ENCODE peak calls at places on chromosomes 16 and 17, in four cellular contexts. E is GM12878, O is IMR-90, L is K562. S is an unnamed sample.

GRCh38 chr17:64077409-64077808 is 52.5 kb downstream of the ERN1 start:
- DNase-seq in E (no peak), O (peak; percentile 41), L (no peak), S (no peak)

GRCh38 chr17:39920218-39921210 is 2.1 kb upstream of the GSDMB start:
- DNase-seq in E (no peak), O (no peak), L (no peak), S (no peak)

GRCh38 chr16:11964761-11965539 is at the start of gene TNFRSF17:
- DNase-seq in E (peak; percentile 94), O (peak; percentile 37), L (no peak), S (no peak)

GRCh38 chr16:57469917-57470470 is 7.5 kb downstream of the POLR2C start:
- DNase-seq in E (no peak), O (no peak), L (no peak), S (no peak)

GRCh38 chr16:28130099-28131088 is 66.9 kb upstream of the GSG1L start:
- DNase-seq in E (no peak), O (no peak), L (no peak), S (no peak)

GRCh38 chr17:36869856-36870617 is 67.2 kb upstream of the LHX1 start:
- DNase-seq in E (no peak), O (peak; percentile 17), L (peak; percentile 70), S (no peak)

GRCh38 chr17:59361386-59361785 is 29.9 kb downstream of the YPEL2 start:
- DNase-seq in E (no peak), O (peak; percentile 81), L (no peak), S (peak; percentile 31)

GRCh38 chr16:48217708-48218107 is 26.4 kb upstream of the LONP2 start:
- DNase-seq in E (no peak), O (no peak), L (no peak), S (no peak)

GRCh38 chr17:39794249-39794970 is 56.7 kb downstream of the GRB7 start:
- DNase-seq in E (peak; percentile 95), O (no peak), L (no peak), S (no peak)

GRCh38 chr17:18246880-18247612 is 11.5 kb downstream of the FLII start:
- DNase-seq in E (no peak), O (peak; percentile 8), L (peak; percentile 90), S (peak; percentile 57)

GRCh38 chr17:45221081-45221996 is at the start of gene FMNL1:
- DNase-seq in E (no peak), O (no peak), L (peak; percentile 65), S (no peak)

GRCh38 chr17:70891301-70891700 is 722.0 kb downstream of the KCNJ2 start:
- DNase-seq in E (no peak), O (no peak), L (no peak), S (no peak)

GRCh38 chr16:66750279-66751134 is 902 bp downstream of the DYNC1LI2 start:
- DNase-seq in E (no peak), O (no peak), L (no peak), S (no peak)

GRCh38 chr16:8486985-8487384 is 103.3 kb downstream of the TMEM114 start:
- DNase-seq in E (no peak), O (no peak), L (no peak), S (no peak)

GRCh38 chr17:28612936-28613872 is 781 bp downstream of the RSKR start:
- DNase-seq in E (no peak), O (peak; percentile 22), L (peak; percentile 58), S (peak; percentile 43)

GRCh38 chr17:82965371-82965770 is 114.0 kb upstream of the METRNL start:
- DNase-seq in E (no peak), O (no peak), L (no peak), S (no peak)

GRCh38 chr17:44384823-44385286 is 4.6 kb downstream of the ITGA2B start:
- DNase-seq in E (no peak), O (no peak), L (no peak), S (no peak)

GRCh38 chr16:81837312-81837748 is 58.2 kb downstream of the PLCG2 start:
- DNase-seq in E (no peak), O (no peak), L (no peak), S (no peak)

GRCh38 chr17:40541873-40542561 is 23.3 kb downstream of the CCR7 start:
- DNase-seq in E (no peak), O (no peak), L (no peak), S (peak; percentile 50)

GRCh38 chr17:38861399-38861843 is 7.9 kb upstream of the RPL23 start:
- DNase-seq in E (no peak), O (no peak), L (no peak), S (no peak)

GRCh38 chr16:70433456-70434103 is 5.3 kb downstream of the ST3GAL2 start:
- DNase-seq in E (no peak), O (peak; percentile 87), L (peak; percentile 13), S (peak; percentile 89)

GRCh38 chr16:2874584-2875362 is 8.2 kb upstream of the FLYWCH2 start:
- DNase-seq in E (peak; percentile 3), O (peak; percentile 61), L (peak; percentile 85), S (peak; percentile 63)

GRCh38 chr16:56793504-56793903 is 63.6 kb downstream of the NUP93 start:
- DNase-seq in E (no peak), O (peak; percentile 51), L (no peak), S (peak; percentile 60)

GRCh38 chr17:7440113-7440822 is 956 bp downstream of the FGF11 start:
- DNase-seq in E (no peak), O (no peak), L (peak; percentile 28), S (peak; percentile 26)

GRCh38 chr17:58328195-58329034 is at the start of gene TSPOAP1:
- DNase-seq in E (peak; percentile 95), O (no peak), L (peak; percentile 78), S (no peak)

GRCh38 chr17:78748730-78749317 is 33.2 kb downstream of the CYTH1 start:
- DNase-seq in E (peak; percentile 74), O (peak; percentile 24), L (no peak), S (peak; percentile 10)

GRCh38 chr17:61399131-61400057 is at the start of gene TBX2:
- DNase-seq in E (no peak), O (peak; percentile 96), L (no peak), S (no peak)
- TF ChIP-seq FOS in E (no peak), O (no peak), L (no peak), S (no peak)

GRCh38 chr17:49557204-49558024 is 18.3 kb upstream of the NXPH3 start:
- DNase-seq in E (no peak), O (peak; percentile 46), L (peak; percentile 53), S (peak; percentile 50)

GRCh38 chr17:49556183-49556943 is 19.3 kb upstream of the NXPH3 start:
- DNase-seq in E (no peak), O (peak; percentile 49), L (peak; percentile 91), S (peak; percentile 66)

GRCh38 chr17:49553676-49554335 is 21.9 kb upstream of the NXPH3 start:
- DNase-seq in E (no peak), O (no peak), L (no peak), S (no peak)

GRCh38 chr17:49555495-49556018 is 20.1 kb upstream of the NXPH3 start:
- DNase-seq in E (no peak), O (no peak), L (no peak), S (no peak)

DNA sequence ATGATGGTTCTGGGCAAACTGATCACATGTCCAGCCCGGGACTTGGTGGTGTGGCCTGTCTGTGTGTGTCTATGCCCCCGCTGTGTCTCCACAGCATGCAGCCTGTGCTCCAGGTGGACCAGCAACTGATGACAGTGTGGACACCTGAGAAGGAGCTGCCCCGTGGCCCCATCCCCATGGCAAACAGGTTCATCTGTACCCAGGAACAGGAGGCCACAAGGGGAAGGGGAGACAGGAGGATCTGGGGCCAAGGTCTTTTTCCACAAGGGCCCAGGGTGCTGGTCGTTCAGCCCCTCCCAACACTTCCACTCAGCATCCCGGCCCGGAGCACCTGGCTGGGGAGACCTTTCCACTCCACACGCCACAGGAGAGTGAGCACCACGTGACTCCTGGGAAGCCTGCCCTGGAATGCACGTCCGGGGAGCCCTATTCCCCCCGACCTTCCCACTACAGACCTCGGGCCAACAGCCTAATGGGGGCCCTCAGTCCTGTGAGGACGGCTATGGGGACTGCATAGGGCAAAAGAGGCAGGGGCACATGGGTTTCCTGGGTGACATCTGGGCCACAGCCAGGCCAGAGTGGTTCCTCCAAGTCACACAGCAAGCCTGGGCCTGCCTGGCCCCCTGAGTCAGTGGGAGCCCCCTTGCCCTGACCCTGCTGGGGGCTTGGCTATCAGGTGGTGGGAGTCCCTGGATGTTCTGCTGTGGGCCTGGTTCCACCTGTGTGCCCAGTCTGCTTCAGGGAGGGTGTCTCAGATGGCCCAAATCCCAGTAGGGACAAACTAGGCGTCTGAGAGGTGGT is 20.8 kb upstream of the NXPH3 start:
- DNase-seq in E (no peak), O (no peak), L (no peak), S (no peak)
- TF ChIP-seq FOS in E (no peak), O (no peak), L (no peak), S (no peak)

GRCh38 chr16:23148166-23148512 is 1.1 kb downstream of the USP31 start:
- DNase-seq in E (no peak), O (no peak), L (no peak), S (peak; percentile 51)
- TF ChIP-seq FOS in E (no peak), O (no peak), L (no peak), S (no peak)

DNA sequence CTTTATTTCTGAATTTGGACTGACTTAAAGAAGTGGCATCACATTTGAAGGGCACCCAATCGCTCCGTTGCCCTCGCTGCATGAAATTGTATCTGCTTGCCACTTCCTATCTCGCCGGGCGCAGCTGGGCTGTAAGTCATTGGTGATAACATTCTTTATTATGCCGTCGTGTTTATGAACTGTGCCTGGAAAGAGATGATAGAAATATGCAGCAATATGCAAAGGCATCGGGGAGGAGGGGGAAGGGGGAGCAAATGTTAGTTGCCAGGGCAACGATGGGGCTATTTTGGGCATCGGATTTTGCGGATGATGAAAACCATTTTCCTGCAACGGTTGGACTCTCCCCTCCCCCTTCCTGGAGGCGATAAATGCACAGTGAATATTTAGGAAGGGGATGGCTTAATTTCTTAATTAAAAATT is 386.9 kb upstream of the TNRC6C start:
- DNase-seq in E (no peak), O (peak; percentile 6), L (peak; percentile 43), S (peak; percentile 64)
- TF ChIP-seq FOS in E (no peak), O (no peak), L (no peak), S (no peak)

GRCh38 chr17:75896360-75897075 is at the start of gene TRIM65:
- DNase-seq in E (no peak), O (peak; percentile 74), L (peak; percentile 91), S (peak; percentile 69)
- TF ChIP-seq FOS in E (no peak), O (peak; percentile 44), L (no peak), S (peak; percentile 52)

DNA sequence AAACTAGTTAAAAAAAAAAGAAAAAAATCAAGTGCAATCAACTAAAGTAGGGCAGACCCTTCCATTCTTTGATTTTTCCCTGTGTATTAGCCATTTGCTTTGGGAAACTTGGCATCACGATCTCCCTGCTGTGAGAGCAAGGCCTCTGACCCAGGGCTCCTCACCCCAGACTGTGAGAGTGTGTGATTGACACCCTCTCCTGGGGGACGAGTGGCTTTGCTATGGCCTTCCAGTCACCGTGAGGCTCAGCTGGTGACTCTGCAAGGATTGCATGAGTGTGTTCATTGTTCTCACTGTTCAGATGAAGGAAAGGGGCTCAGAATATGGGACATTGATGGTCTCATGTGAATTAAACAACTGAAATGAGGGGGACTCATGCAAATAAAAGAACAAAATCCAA is 69.0 kb upstream of the BCAR1 start:
- DNase-seq in E (no peak), O (no peak), L (no peak), S (no peak)
- TF ChIP-seq FOS in E (no peak), O (no peak), L (no peak), S (no peak)